ENCODE peak calls at places on chromosomes 4 and X, in eight cellular contexts. One of them, this sample, is unnamed.

GRCh38 chr4:149746281-149746680 is 69.4 kb downstream of the IQCM start:
- DNase-seq in NCI-H2029: no peak
- DNase-seq in globus pallidus: no peak
- DNase-seq in HTR-8/SVneo: no peak
- DNase-seq in activated CD8-positive, alpha-beta memory T cell treated with anti-CD3 and anti-CD28 coated beads, Interleukin-2, amount 10 ng/mL, durations not matched to agents 7 days and 5 days: no peak
- DNase-seq in breast epithelium: no peak
- DNase-seq in left ventricle myocardium inferior: no peak
- DNase-seq in choroid plexus epithelial cell: no peak
- DNase-seq in this sample: no peak

GRCh38 chr4:51866835-51867234 is 23.9 kb downstream of the DCUN1D4 start:
- DNase-seq in NCI-H2029: no peak
- DNase-seq in globus pallidus: no peak
- DNase-seq in HTR-8/SVneo: no peak
- DNase-seq in activated CD8-positive, alpha-beta memory T cell treated with anti-CD3 and anti-CD28 coated beads, Interleukin-2, amount 10 ng/mL, durations not matched to agents 7 days and 5 days: no peak
- DNase-seq in breast epithelium: no peak
- DNase-seq in left ventricle myocardium inferior: peak
- DNase-seq in choroid plexus epithelial cell: no peak
- DNase-seq in this sample: no peak

GRCh38 chr4:172725581-172725980 is 443.0 kb upstream of the GALNT7 start:
- DNase-seq in NCI-H2029: no peak
- DNase-seq in globus pallidus: no peak
- DNase-seq in HTR-8/SVneo: no peak
- DNase-seq in activated CD8-positive, alpha-beta memory T cell treated with anti-CD3 and anti-CD28 coated beads, Interleukin-2, amount 10 ng/mL, durations not matched to agents 7 days and 5 days: no peak
- DNase-seq in breast epithelium: no peak
- DNase-seq in left ventricle myocardium inferior: no peak
- DNase-seq in choroid plexus epithelial cell: peak
- DNase-seq in this sample: no peak

GRCh38 chrX:123215397-123216089 is 31.5 kb downstream of the GRIA3 start:
- DNase-seq in NCI-H2029: no peak
- DNase-seq in globus pallidus: peak
- DNase-seq in HTR-8/SVneo: no peak
- DNase-seq in activated CD8-positive, alpha-beta memory T cell treated with anti-CD3 and anti-CD28 coated beads, Interleukin-2, amount 10 ng/mL, durations not matched to agents 7 days and 5 days: no peak
- DNase-seq in breast epithelium: no peak
- DNase-seq in left ventricle myocardium inferior: peak
- DNase-seq in choroid plexus epithelial cell: no peak
- DNase-seq in this sample: no peak

GRCh38 chrX:16148896-16149295 is 18.4 kb upstream of the MAGEB17 start:
- DNase-seq in NCI-H2029: no peak
- DNase-seq in globus pallidus: no peak
- DNase-seq in HTR-8/SVneo: no peak
- DNase-seq in activated CD8-positive, alpha-beta memory T cell treated with anti-CD3 and anti-CD28 coated beads, Interleukin-2, amount 10 ng/mL, durations not matched to agents 7 days and 5 days: no peak
- DNase-seq in breast epithelium: no peak
- DNase-seq in left ventricle myocardium inferior: no peak
- DNase-seq in choroid plexus epithelial cell: no peak
- DNase-seq in this sample: no peak

GRCh38 chrX:68939868-68940267 is 111.0 kb downstream of the EFNB1 start:
- DNase-seq in NCI-H2029: no peak
- DNase-seq in globus pallidus: no peak
- DNase-seq in HTR-8/SVneo: no peak
- DNase-seq in activated CD8-positive, alpha-beta memory T cell treated with anti-CD3 and anti-CD28 coated beads, Interleukin-2, amount 10 ng/mL, durations not matched to agents 7 days and 5 days: no peak
- DNase-seq in breast epithelium: no peak
- DNase-seq in left ventricle myocardium inferior: no peak
- DNase-seq in choroid plexus epithelial cell: no peak
- DNase-seq in this sample: no peak

GRCh38 chr4:75735525-75735924 is 11.1 kb downstream of the USO1 start:
- DNase-seq in NCI-H2029: no peak
- DNase-seq in globus pallidus: no peak
- DNase-seq in HTR-8/SVneo: no peak
- DNase-seq in activated CD8-positive, alpha-beta memory T cell treated with anti-CD3 and anti-CD28 coated beads, Interleukin-2, amount 10 ng/mL, durations not matched to agents 7 days and 5 days: no peak
- DNase-seq in breast epithelium: no peak
- DNase-seq in left ventricle myocardium inferior: no peak
- DNase-seq in choroid plexus epithelial cell: no peak
- DNase-seq in this sample: no peak

GRCh38 chr4:3311489-3312171 is 18.8 kb downstream of the RGS12 start:
- DNase-seq in NCI-H2029: no peak
- DNase-seq in globus pallidus: no peak
- DNase-seq in HTR-8/SVneo: no peak
- DNase-seq in activated CD8-positive, alpha-beta memory T cell treated with anti-CD3 and anti-CD28 coated beads, Interleukin-2, amount 10 ng/mL, durations not matched to agents 7 days and 5 days: peak
- DNase-seq in breast epithelium: no peak
- DNase-seq in left ventricle myocardium inferior: no peak
- DNase-seq in choroid plexus epithelial cell: no peak
- DNase-seq in this sample: no peak

GRCh38 chr4:101067383-101067782 is 279.9 kb downstream of the PPP3CA start:
- DNase-seq in NCI-H2029: no peak
- DNase-seq in globus pallidus: no peak
- DNase-seq in HTR-8/SVneo: no peak
- DNase-seq in activated CD8-positive, alpha-beta memory T cell treated with anti-CD3 and anti-CD28 coated beads, Interleukin-2, amount 10 ng/mL, durations not matched to agents 7 days and 5 days: no peak
- DNase-seq in breast epithelium: no peak
- DNase-seq in left ventricle myocardium inferior: no peak
- DNase-seq in choroid plexus epithelial cell: peak
- DNase-seq in this sample: no peak

GRCh38 chr4:8044699-8045098 is 105.0 kb upstream of the AFAP1 start:
- DNase-seq in NCI-H2029: peak
- DNase-seq in globus pallidus: no peak
- DNase-seq in HTR-8/SVneo: no peak
- DNase-seq in activated CD8-positive, alpha-beta memory T cell treated with anti-CD3 and anti-CD28 coated beads, Interleukin-2, amount 10 ng/mL, durations not matched to agents 7 days and 5 days: no peak
- DNase-seq in breast epithelium: no peak
- DNase-seq in left ventricle myocardium inferior: no peak
- DNase-seq in choroid plexus epithelial cell: no peak
- DNase-seq in this sample: no peak

GRCh38 chrX:97563531-97564133 is 679.9 kb downstream of the RPA4 start:
- DNase-seq in NCI-H2029: peak
- DNase-seq in globus pallidus: peak
- DNase-seq in HTR-8/SVneo: peak
- DNase-seq in activated CD8-positive, alpha-beta memory T cell treated with anti-CD3 and anti-CD28 coated beads, Interleukin-2, amount 10 ng/mL, durations not matched to agents 7 days and 5 days: peak
- DNase-seq in breast epithelium: no peak
- DNase-seq in left ventricle myocardium inferior: peak
- DNase-seq in choroid plexus epithelial cell: peak
- DNase-seq in this sample: no peak

GRCh38 chr4:24537025-24537424 is 47.3 kb downstream of the DHX15 start:
- DNase-seq in NCI-H2029: no peak
- DNase-seq in globus pallidus: no peak
- DNase-seq in HTR-8/SVneo: no peak
- DNase-seq in activated CD8-positive, alpha-beta memory T cell treated with anti-CD3 and anti-CD28 coated beads, Interleukin-2, amount 10 ng/mL, durations not matched to agents 7 days and 5 days: no peak
- DNase-seq in breast epithelium: no peak
- DNase-seq in left ventricle myocardium inferior: no peak
- DNase-seq in choroid plexus epithelial cell: no peak
- DNase-seq in this sample: no peak

GRCh38 chr4:7194251-7195137 is 2.2 kb downstream of the SORCS2 start:
- DNase-seq in NCI-H2029: peak
- DNase-seq in globus pallidus: peak
- DNase-seq in HTR-8/SVneo: no peak
- DNase-seq in activated CD8-positive, alpha-beta memory T cell treated with anti-CD3 and anti-CD28 coated beads, Interleukin-2, amount 10 ng/mL, durations not matched to agents 7 days and 5 days: no peak
- DNase-seq in breast epithelium: peak
- DNase-seq in left ventricle myocardium inferior: peak
- DNase-seq in choroid plexus epithelial cell: peak
- DNase-seq in this sample: no peak

GRCh38 chrX:29470029-29470428 is 745.3 kb upstream of the MAGEB2 start:
- DNase-seq in NCI-H2029: no peak
- DNase-seq in globus pallidus: no peak
- DNase-seq in HTR-8/SVneo: no peak
- DNase-seq in activated CD8-positive, alpha-beta memory T cell treated with anti-CD3 and anti-CD28 coated beads, Interleukin-2, amount 10 ng/mL, durations not matched to agents 7 days and 5 days: no peak
- DNase-seq in breast epithelium: no peak
- DNase-seq in left ventricle myocardium inferior: no peak
- DNase-seq in choroid plexus epithelial cell: peak
- DNase-seq in this sample: no peak

GRCh38 chrX:104137496-104137895 is 19.3 kb downstream of the SLC25A53 start:
- DNase-seq in NCI-H2029: no peak
- DNase-seq in globus pallidus: no peak
- DNase-seq in HTR-8/SVneo: no peak
- DNase-seq in activated CD8-positive, alpha-beta memory T cell treated with anti-CD3 and anti-CD28 coated beads, Interleukin-2, amount 10 ng/mL, durations not matched to agents 7 days and 5 days: no peak
- DNase-seq in breast epithelium: no peak
- DNase-seq in left ventricle myocardium inferior: no peak
- DNase-seq in choroid plexus epithelial cell: peak
- DNase-seq in this sample: no peak

GRCh38 chr4:135383889-135384288 is 1182.3 kb upstream of the PABPC4L start:
- DNase-seq in NCI-H2029: no peak
- DNase-seq in globus pallidus: no peak
- DNase-seq in HTR-8/SVneo: no peak
- DNase-seq in activated CD8-positive, alpha-beta memory T cell treated with anti-CD3 and anti-CD28 coated beads, Interleukin-2, amount 10 ng/mL, durations not matched to agents 7 days and 5 days: no peak
- DNase-seq in breast epithelium: no peak
- DNase-seq in left ventricle myocardium inferior: no peak
- DNase-seq in choroid plexus epithelial cell: no peak
- DNase-seq in this sample: no peak

GRCh38 chr4:48290146-48290772 is 20.6 kb upstream of the TEC start:
- DNase-seq in NCI-H2029: peak
- DNase-seq in globus pallidus: no peak
- DNase-seq in HTR-8/SVneo: peak
- DNase-seq in activated CD8-positive, alpha-beta memory T cell treated with anti-CD3 and anti-CD28 coated beads, Interleukin-2, amount 10 ng/mL, durations not matched to agents 7 days and 5 days: no peak
- DNase-seq in breast epithelium: no peak
- DNase-seq in left ventricle myocardium inferior: no peak
- DNase-seq in choroid plexus epithelial cell: peak
- DNase-seq in this sample: no peak

GRCh38 chr4:150305995-150306394 is 227.8 kb downstream of the DCLK2 start:
- DNase-seq in NCI-H2029: no peak
- DNase-seq in globus pallidus: no peak
- DNase-seq in HTR-8/SVneo: peak
- DNase-seq in activated CD8-positive, alpha-beta memory T cell treated with anti-CD3 and anti-CD28 coated beads, Interleukin-2, amount 10 ng/mL, durations not matched to agents 7 days and 5 days: no peak
- DNase-seq in breast epithelium: no peak
- DNase-seq in left ventricle myocardium inferior: no peak
- DNase-seq in choroid plexus epithelial cell: peak
- DNase-seq in this sample: no peak

GRCh38 chrX:7074135-7074907 is 73.2 kb upstream of the STS start:
- DNase-seq in NCI-H2029: peak
- DNase-seq in globus pallidus: no peak
- DNase-seq in HTR-8/SVneo: no peak
- DNase-seq in activated CD8-positive, alpha-beta memory T cell treated with anti-CD3 and anti-CD28 coated beads, Interleukin-2, amount 10 ng/mL, durations not matched to agents 7 days and 5 days: no peak
- DNase-seq in breast epithelium: no peak
- DNase-seq in left ventricle myocardium inferior: no peak
- DNase-seq in choroid plexus epithelial cell: no peak
- DNase-seq in this sample: no peak

GRCh38 chrX:10098235-10098819 is 58.4 kb upstream of the CLCN4 start:
- DNase-seq in NCI-H2029: no peak
- DNase-seq in globus pallidus: no peak
- DNase-seq in HTR-8/SVneo: no peak
- DNase-seq in activated CD8-positive, alpha-beta memory T cell treated with anti-CD3 and anti-CD28 coated beads, Interleukin-2, amount 10 ng/mL, durations not matched to agents 7 days and 5 days: peak
- DNase-seq in breast epithelium: no peak
- DNase-seq in left ventricle myocardium inferior: no peak
- DNase-seq in choroid plexus epithelial cell: peak
- DNase-seq in this sample: no peak

GRCh38 chr4:177118596-177118995 is 191.1 kb upstream of the NEIL3 start:
- DNase-seq in NCI-H2029: no peak
- DNase-seq in globus pallidus: peak
- DNase-seq in HTR-8/SVneo: no peak
- DNase-seq in activated CD8-positive, alpha-beta memory T cell treated with anti-CD3 and anti-CD28 coated beads, Interleukin-2, amount 10 ng/mL, durations not matched to agents 7 days and 5 days: no peak
- DNase-seq in breast epithelium: no peak
- DNase-seq in left ventricle myocardium inferior: peak
- DNase-seq in choroid plexus epithelial cell: peak
- DNase-seq in this sample: peak

GRCh38 chr4:20624783-20625364 is 75.4 kb upstream of the PACRGL start:
- DNase-seq in NCI-H2029: no peak
- DNase-seq in globus pallidus: no peak
- DNase-seq in HTR-8/SVneo: no peak
- DNase-seq in activated CD8-positive, alpha-beta memory T cell treated with anti-CD3 and anti-CD28 coated beads, Interleukin-2, amount 10 ng/mL, durations not matched to agents 7 days and 5 days: no peak
- DNase-seq in breast epithelium: no peak
- DNase-seq in left ventricle myocardium inferior: no peak
- DNase-seq in choroid plexus epithelial cell: peak
- DNase-seq in this sample: no peak

GRCh38 chr4:78629991-78630541 is 78.5 kb downstream of the ANXA3 start:
- DNase-seq in NCI-H2029: no peak
- DNase-seq in globus pallidus: no peak
- DNase-seq in HTR-8/SVneo: no peak
- DNase-seq in activated CD8-positive, alpha-beta memory T cell treated with anti-CD3 and anti-CD28 coated beads, Interleukin-2, amount 10 ng/mL, durations not matched to agents 7 days and 5 days: no peak
- DNase-seq in breast epithelium: no peak
- DNase-seq in left ventricle myocardium inferior: no peak
- DNase-seq in choroid plexus epithelial cell: no peak
- DNase-seq in this sample: no peak

GRCh38 chr4:185748901-185749390 is 63.0 kb downstream of the SORBS2 start:
- DNase-seq in NCI-H2029: no peak
- DNase-seq in globus pallidus: no peak
- DNase-seq in HTR-8/SVneo: no peak
- DNase-seq in activated CD8-positive, alpha-beta memory T cell treated with anti-CD3 and anti-CD28 coated beads, Interleukin-2, amount 10 ng/mL, durations not matched to agents 7 days and 5 days: no peak
- DNase-seq in breast epithelium: no peak
- DNase-seq in left ventricle myocardium inferior: no peak
- DNase-seq in choroid plexus epithelial cell: no peak
- DNase-seq in this sample: no peak

GRCh38 chr4:122689972-122690371 is 42.5 kb upstream of the BBS12 start:
- DNase-seq in NCI-H2029: no peak
- DNase-seq in globus pallidus: no peak
- DNase-seq in HTR-8/SVneo: no peak
- DNase-seq in activated CD8-positive, alpha-beta memory T cell treated with anti-CD3 and anti-CD28 coated beads, Interleukin-2, amount 10 ng/mL, durations not matched to agents 7 days and 5 days: peak
- DNase-seq in breast epithelium: no peak
- DNase-seq in left ventricle myocardium inferior: no peak
- DNase-seq in choroid plexus epithelial cell: no peak
- DNase-seq in this sample: no peak

GRCh38 chr4:14627038-14627437 is 375.2 kb upstream of the CPEB2 start:
- DNase-seq in NCI-H2029: no peak
- DNase-seq in globus pallidus: no peak
- DNase-seq in HTR-8/SVneo: no peak
- DNase-seq in activated CD8-positive, alpha-beta memory T cell treated with anti-CD3 and anti-CD28 coated beads, Interleukin-2, amount 10 ng/mL, durations not matched to agents 7 days and 5 days: no peak
- DNase-seq in breast epithelium: no peak
- DNase-seq in left ventricle myocardium inferior: no peak
- DNase-seq in choroid plexus epithelial cell: no peak
- DNase-seq in this sample: no peak

GRCh38 chrX:68829594-68830485 is 1.0 kb downstream of the EFNB1 start:
- DNase-seq in NCI-H2029: no peak
- DNase-seq in globus pallidus: no peak
- DNase-seq in HTR-8/SVneo: no peak
- DNase-seq in activated CD8-positive, alpha-beta memory T cell treated with anti-CD3 and anti-CD28 coated beads, Interleukin-2, amount 10 ng/mL, durations not matched to agents 7 days and 5 days: no peak
- DNase-seq in breast epithelium: no peak
- DNase-seq in left ventricle myocardium inferior: peak
- DNase-seq in choroid plexus epithelial cell: peak
- DNase-seq in this sample: no peak

GRCh38 chr4:56653461-56654237 is 27.4 kb downstream of the HOPX start:
- DNase-seq in NCI-H2029: no peak
- DNase-seq in globus pallidus: no peak
- DNase-seq in HTR-8/SVneo: no peak
- DNase-seq in activated CD8-positive, alpha-beta memory T cell treated with anti-CD3 and anti-CD28 coated beads, Interleukin-2, amount 10 ng/mL, durations not matched to agents 7 days and 5 days: peak
- DNase-seq in breast epithelium: no peak
- DNase-seq in left ventricle myocardium inferior: no peak
- DNase-seq in choroid plexus epithelial cell: no peak
- DNase-seq in this sample: no peak

GRCh38 chr4:76195326-76195725 is 18.3 kb downstream of the SCARB2 start:
- DNase-seq in NCI-H2029: no peak
- DNase-seq in globus pallidus: no peak
- DNase-seq in HTR-8/SVneo: no peak
- DNase-seq in activated CD8-positive, alpha-beta memory T cell treated with anti-CD3 and anti-CD28 coated beads, Interleukin-2, amount 10 ng/mL, durations not matched to agents 7 days and 5 days: no peak
- DNase-seq in breast epithelium: no peak
- DNase-seq in left ventricle myocardium inferior: no peak
- DNase-seq in choroid plexus epithelial cell: peak
- DNase-seq in this sample: no peak

GRCh38 chr4:156100651-156101050 is 147.0 kb upstream of the CTSO start:
- DNase-seq in NCI-H2029: no peak
- DNase-seq in globus pallidus: no peak
- DNase-seq in HTR-8/SVneo: no peak
- DNase-seq in activated CD8-positive, alpha-beta memory T cell treated with anti-CD3 and anti-CD28 coated beads, Interleukin-2, amount 10 ng/mL, durations not matched to agents 7 days and 5 days: no peak
- DNase-seq in breast epithelium: no peak
- DNase-seq in left ventricle myocardium inferior: no peak
- DNase-seq in choroid plexus epithelial cell: peak
- DNase-seq in this sample: no peak

GRCh38 chrX:19593684-19594083 is 78.4 kb upstream of the MAP3K15 start:
- DNase-seq in NCI-H2029: no peak
- DNase-seq in globus pallidus: peak
- DNase-seq in HTR-8/SVneo: peak
- DNase-seq in activated CD8-positive, alpha-beta memory T cell treated with anti-CD3 and anti-CD28 coated beads, Interleukin-2, amount 10 ng/mL, durations not matched to agents 7 days and 5 days: peak
- DNase-seq in breast epithelium: no peak
- DNase-seq in left ventricle myocardium inferior: no peak
- DNase-seq in choroid plexus epithelial cell: peak
- DNase-seq in this sample: peak

GRCh38 chr4:153131478-153132069 is 72.7 kb upstream of the TRIM2 start:
- DNase-seq in NCI-H2029: no peak
- DNase-seq in globus pallidus: peak
- DNase-seq in HTR-8/SVneo: no peak
- DNase-seq in activated CD8-positive, alpha-beta memory T cell treated with anti-CD3 and anti-CD28 coated beads, Interleukin-2, amount 10 ng/mL, durations not matched to agents 7 days and 5 days: no peak
- DNase-seq in breast epithelium: no peak
- DNase-seq in left ventricle myocardium inferior: no peak
- DNase-seq in choroid plexus epithelial cell: peak
- DNase-seq in this sample: no peak

GRCh38 chr4:67886281-67886680 is 2.5 kb upstream of the TMPRSS11D start:
- DNase-seq in NCI-H2029: no peak
- DNase-seq in globus pallidus: no peak
- DNase-seq in HTR-8/SVneo: no peak
- DNase-seq in activated CD8-positive, alpha-beta memory T cell treated with anti-CD3 and anti-CD28 coated beads, Interleukin-2, amount 10 ng/mL, durations not matched to agents 7 days and 5 days: no peak
- DNase-seq in breast epithelium: no peak
- DNase-seq in left ventricle myocardium inferior: no peak
- DNase-seq in choroid plexus epithelial cell: peak
- DNase-seq in this sample: no peak

GRCh38 chrX:118226060-118226428 is 109.4 kb upstream of the KLHL13 start:
- DNase-seq in NCI-H2029: peak
- DNase-seq in globus pallidus: no peak
- DNase-seq in HTR-8/SVneo: peak
- DNase-seq in activated CD8-positive, alpha-beta memory T cell treated with anti-CD3 and anti-CD28 coated beads, Interleukin-2, amount 10 ng/mL, durations not matched to agents 7 days and 5 days: no peak
- DNase-seq in breast epithelium: no peak
- DNase-seq in left ventricle myocardium inferior: no peak
- DNase-seq in choroid plexus epithelial cell: peak
- DNase-seq in this sample: peak